ENCODE peak calls at places on chromosomes 13 and 19, in eight cellular contexts. E is NCI-H1092; Y is activated CD4-positive, CD25-positive, alpha-beta regulatory T cell; U is H1; M is choroid plexus epithelial cell; X is cardiac muscle cell; J is left ventricle myocardium superior; A is mucosa of descending colon. S is an unnamed sample.

GRCh38 chr13:109281823-109282239 is 504.6 kb downstream of the IRS2 start:
- DNase-seq in X (no peak), U (no peak), M (no peak), J (no peak), Y (no peak), E (no peak), A (no peak), S (no peak)

GRCh38 chr13:105952233-105952767 is 583.2 kb downstream of the EFNB2 start:
- DNase-seq in J (no peak), U (no peak), M (peak), Y (no peak), E (no peak), A (no peak), X (no peak), S (no peak)

GRCh38 chr19:46218160-46218559 is 11.4 kb upstream of the IGFL1 start:
- DNase-seq in E (no peak), M (peak), A (no peak), U (peak), J (peak), Y (peak), X (peak), S (no peak)

GRCh38 chr19:18657590-18658365 is 20.9 kb downstream of the KLHL26 start:
- DNase-seq in U (no peak), X (no peak), Y (no peak), E (no peak), J (peak), A (no peak), M (peak), S (no peak)

GRCh38 chr19:18541258-18541991 is 1.9 kb downstream of the FKBP8 start:
- DNase-seq in J (no peak), M (no peak), E (no peak), Y (no peak), X (no peak), A (no peak), U (no peak), S (no peak)

GRCh38 chr19:15551183-15552004 is 43.1 kb downstream of the CYP4F22 start:
- DNase-seq in U (no peak), E (no peak), X (no peak), A (peak), J (peak), Y (peak), M (no peak), S (no peak)

GRCh38 chr13:83884141-83884540 is 1.9 kb upstream of the SLITRK1 start:
- DNase-seq in Y (no peak), M (peak), U (no peak), A (no peak), E (no peak), J (no peak), X (no peak), S (no peak)

GRCh38 chr13:99968521-99969367 is 2.8 kb downstream of the ZIC5 start:
- DNase-seq in U (no peak), J (no peak), E (peak), M (peak), A (peak), X (peak), Y (no peak), S (no peak)

GRCh38 chr13:96898212-96898611 is 96.1 kb downstream of the OXGR1 start:
- DNase-seq in Y (no peak), J (no peak), U (no peak), E (no peak), X (no peak), M (peak), A (no peak), S (peak)

GRCh38 chr13:113216165-113217056 is 7.0 kb downstream of the CUL4A start:
- DNase-seq in X (peak), M (peak), E (no peak), U (no peak), A (no peak), Y (no peak), J (peak), S (peak)

GRCh38 chr19:29988351-29988750 is 46.3 kb downstream of the URI1 start:
- DNase-seq in X (no peak), A (no peak), U (no peak), E (no peak), J (no peak), Y (no peak), M (no peak), S (no peak)

GRCh38 chr13:34127523-34127922 is 309.6 kb downstream of the RFC3 start:
- DNase-seq in M (no peak), U (no peak), J (no peak), E (no peak), Y (no peak), X (no peak), A (no peak), S (no peak)

GRCh38 chr19:30391554-30392551 is 19.7 kb downstream of the ZNF536 start:
- DNase-seq in A (no peak), U (peak), Y (no peak), E (no peak), J (no peak), M (no peak), X (no peak), S (peak)

GRCh38 chr13:46600943-46601311 is 48.0 kb downstream of the LRCH1 start:
- DNase-seq in A (no peak), Y (no peak), E (no peak), U (no peak), J (no peak), M (no peak), X (no peak), S (no peak)

GRCh38 chr19:32464279-32464678 is 58.7 kb downstream of the DPY19L3 start:
- DNase-seq in U (no peak), J (no peak), A (no peak), Y (no peak), E (no peak), M (peak), X (no peak), S (no peak)

GRCh38 chr19:15280915-15281683 is 48.9 kb upstream of the EPHX3 start:
- DNase-seq in U (no peak), J (peak), M (peak), Y (no peak), X (no peak), A (peak), E (peak), S (no peak)

GRCh38 chr13:22801402-22802003 is 379.3 kb upstream of the SGCG start:
- DNase-seq in Y (no peak), U (no peak), J (no peak), M (peak), X (no peak), E (peak), A (no peak), S (no peak)

GRCh38 chr13:21549633-21550032 is 54.3 kb downstream of the MICU2 start:
- DNase-seq in E (no peak), M (peak), X (no peak), U (no peak), A (no peak), Y (no peak), J (no peak), S (no peak)

GRCh38 chr19:391726-392374 is 17.1 kb downstream of the C2CD4C start:
- DNase-seq in U (no peak), M (no peak), Y (no peak), E (no peak), X (no peak), J (no peak), A (peak), S (no peak)

GRCh38 chr19:14138576-14139265 is 2.3 kb upstream of the ASF1B start:
- DNase-seq in X (peak), J (no peak), A (no peak), E (no peak), M (peak), U (no peak), Y (no peak), S (no peak)

GRCh38 chr13:97521726-97522125 is 87.8 kb downstream of the RAP2A start:
- DNase-seq in Y (no peak), E (no peak), M (no peak), U (no peak), J (no peak), X (no peak), A (no peak), S (no peak)

GRCh38 chr19:17553256-17553655 is 2.2 kb upstream of the COLGALT1 start:
- DNase-seq in Y (no peak), E (peak), J (peak), M (peak), U (no peak), X (no peak), A (no peak), S (peak)

GRCh38 chr19:50181121-50181520 is 18.0 kb upstream of the IZUMO2 start:
- DNase-seq in A (no peak), Y (no peak), M (no peak), U (no peak), E (no peak), X (no peak), J (no peak), S (no peak)

GRCh38 chr19:2967972-2968371 is 9.4 kb upstream of the TLE6 start:
- DNase-seq in Y (no peak), J (no peak), A (no peak), E (no peak), M (no peak), X (no peak), U (no peak), S (no peak)

GRCh38 chr19:16017138-16017490 is 59.2 kb upstream of the TPM4 start:
- DNase-seq in X (no peak), M (no peak), E (no peak), A (no peak), J (no peak), U (no peak), Y (no peak), S (no peak)

GRCh38 chr13:95704510-95704909 is 27.6 kb downstream of the DNAJC3 start:
- DNase-seq in U (no peak), E (no peak), Y (no peak), J (no peak), M (no peak), X (no peak), A (no peak), S (peak)

GRCh38 chr19:472005-472858 is 11.4 kb upstream of the SHC2 start:
- DNase-seq in X (no peak), U (no peak), E (no peak), J (no peak), M (no peak), A (no peak), Y (no peak), S (no peak)

GRCh38 chr19:4043410-4043809 is 23.3 kb downstream of the ZBTB7A start:
- DNase-seq in U (no peak), Y (no peak), A (no peak), J (no peak), X (no peak), M (no peak), E (no peak), S (no peak)

GRCh38 chr19:50329146-50329925 is at the start of gene KCNC3:
- DNase-seq in U (peak), E (peak), Y (peak), M (peak), X (peak), A (peak), J (peak), S (peak)

GRCh38 chr13:43005460-43006236 is 13.6 kb upstream of the EPSTI1 start:
- DNase-seq in Y (no peak), A (no peak), E (no peak), X (peak), J (no peak), M (peak), U (no peak), S (no peak)

GRCh38 chr13:71285700-71286099 is 581.3 kb downstream of the DACH1 start:
- DNase-seq in A (no peak), J (no peak), M (peak), Y (no peak), E (no peak), X (no peak), U (no peak), S (no peak)